ENCODE peak calls at places on chromosomes 6 and 20, in six cellular contexts. D, S, O, U, G and T are unnamed samples. For H3K4me1, the result is how much of the 10 kb centered on the place peaks cover.

GRCh38 chr20:20594171-20594530 is 118.3 kb downstream of the RALGAPA2 start:
- DNase-seq in G (no peak), O (no peak), S (no peak), D (peak), U (no peak), T (no peak)

GRCh38 chr6:10302566-10303235 is 112.2 kb downstream of the TFAP2A start:
- DNase-seq in D (no peak), U (no peak), S (no peak), O (no peak), G (no peak), T (no peak)

GRCh38 chr6:162055365-162055764 is 672.2 kb downstream of the PRKN start:
- DNase-seq in U (no peak), D (no peak), G (no peak), S (no peak), O (no peak), T (no peak)

GRCh38 chr6:130934848-130935585 is 107.8 kb downstream of the SMLR1 start:
- DNase-seq in G (no peak), D (peak), U (no peak), S (no peak), O (no peak), T (no peak)

GRCh38 chr20:364905-365794 is 15.4 kb upstream of the TRIB3 start:
- DNase-seq in G (no peak), O (no peak), D (peak), U (no peak), S (peak), T (no peak)

GRCh38 chr20:32168184-32168910 is 39.2 kb downstream of the PLAGL2 start:
- DNase-seq in G (no peak), U (peak), O (no peak), S (no peak), D (peak), T (no peak)

GRCh38 chr20:32563311-32564272 is 21.5 kb downstream of the NOL4L start:
- DNase-seq in G (no peak), O (no peak), U (no peak), D (no peak), S (no peak), T (no peak)

GRCh38 chr20:16528078-16528477 is 45.2 kb downstream of the KIF16B start:
- DNase-seq in S (no peak), U (no peak), O (peak), G (peak), D (peak), T (peak)

GRCh38 chr20:57440678-57441509 is 49.7 kb downstream of the RBM38 start:
- DNase-seq in U (peak), S (no peak), G (peak), O (peak), D (no peak), T (peak)

GRCh38 chr6:83875843-83876242 is 16.4 kb downstream of the CYB5R4 start:
- DNase-seq in U (no peak), G (no peak), S (no peak), O (no peak), D (no peak), T (no peak)

GRCh38 chr20:8951136-8951535 is 117.8 kb upstream of the PLCB4 start:
- DNase-seq in S (no peak), U (no peak), O (no peak), D (no peak), G (no peak), T (no peak)

GRCh38 chr6:49978332-49979226 is 9.2 kb upstream of the DEFB113 start:
- DNase-seq in S (no peak), G (no peak), U (no peak), D (no peak), O (no peak), T (no peak)

GRCh38 chr6:18609715-18610114 is 222.6 kb downstream of the RNF144B start:
- DNase-seq in D (no peak), O (no peak), G (no peak), U (no peak), S (no peak), T (no peak)

GRCh38 chr20:51680067-51680749 is 88.0 kb downstream of the ATP9A start:
- DNase-seq in U (no peak), S (no peak), G (no peak), O (no peak), D (no peak), T (no peak)

GRCh38 chr20:46396052-46396451 is 10.4 kb downstream of the ELMO2 start:
- DNase-seq in G (no peak), O (no peak), S (no peak), D (no peak), U (no peak), T (no peak)

GRCh38 chr20:24470782-24471582 is 1.6 kb downstream of the SYNDIG1 start:
- DNase-seq in U (peak), D (no peak), O (no peak), S (no peak), G (no peak), T (no peak)

GRCh38 chr6:3318226-3318625 is 59.5 kb downstream of the PSMG4 start:
- DNase-seq in D (no peak), S (no peak), U (peak), G (peak), O (no peak), T (no peak)

GRCh38 chr6:3376888-3377535 is 79.8 kb downstream of the SLC22A23 start:
- DNase-seq in G (no peak), D (peak), O (no peak), S (no peak), U (peak), T (no peak)

GRCh38 chr6:122012576-122012975 is 386.9 kb upstream of the HSF2 start:
- DNase-seq in G (no peak), O (no peak), U (no peak), S (no peak), D (no peak), T (no peak)

GRCh38 chr6:48141975-48142374 is 31.0 kb upstream of the PTCHD4 start:
- DNase-seq in S (no peak), D (no peak), O (no peak), G (no peak), U (no peak), T (no peak)

GRCh38 chr6:11212625-11213024 is 19.8 kb downstream of the NEDD9 start:
- DNase-seq in O (peak), G (no peak), S (no peak), D (no peak), U (peak), T (no peak)

GRCh38 chr6:113490356-113490755 is 366.8 kb upstream of the MARCKS start:
- DNase-seq in D (peak), U (no peak), G (no peak), O (no peak), S (no peak), T (peak)

GRCh38 chr6:130163261-130163660 is 59.5 kb downstream of the SAMD3 start:
- DNase-seq in U (no peak), O (no peak), S (no peak), D (no peak), G (no peak), T (no peak)

GRCh38 chr6:31209137-31209536 is 38.7 kb upstream of the POU5F1 start:
- DNase-seq in S (no peak), U (no peak), O (no peak), G (no peak), D (peak), T (no peak)

GRCh38 chr6:121451250-121451649 is 15.8 kb downstream of the GJA1 start:
- DNase-seq in U (no peak), G (no peak), S (no peak), D (no peak), O (no peak), T (no peak)

GRCh38 chr6:3138341-3138740 is 19.0 kb downstream of the TUBB2A start:
- DNase-seq in O (no peak), U (no peak), S (no peak), D (no peak), G (no peak), T (no peak)

GRCh38 chr6:39681566-39682250 is 43.5 kb downstream of the KIF6 start:
- DNase-seq in U (no peak), S (no peak), O (no peak), D (no peak), G (no peak), T (no peak)

GRCh38 chr6:149060985-149061760 is 256.3 kb upstream of the TAB2 start:
- DNase-seq in U (no peak), S (no peak), O (no peak), G (peak), D (peak), T (no peak)

GRCh38 chr20:54112221-54112884 is 42.0 kb upstream of the BCAS1 start:
- DNase-seq in O (peak), U (peak), G (no peak), D (no peak), S (no peak), T (peak)

GRCh38 chr6:17984822-17985660 is 2.4 kb downstream of the KIF13A start:
- DNase-seq in D (no peak), O (no peak), S (no peak), U (no peak), G (no peak), T (no peak)

GRCh38 chr20:16709017-16709416 is 20.8 kb upstream of the SNRPB2 start:
- DNase-seq in S (no peak), U (no peak), G (no peak), D (no peak), O (no peak), T (no peak)

GRCh38 chr6:7052441-7052936 is 55.3 kb upstream of the RREB1 start:
- DNase-seq in G (peak), O (no peak), S (no peak), D (no peak), U (peak), T (no peak)

GRCh38 chr20:3470208-3470626 is 601 bp upstream of the ATRN start:
- DNase-seq in U (peak), G (no peak), O (peak), D (no peak), S (no peak), T (no peak)

GRCh38 chr20:62499758-62500236 is 24.0 kb upstream of the GATA5 start:
- DNase-seq in G (no peak), O (no peak), D (no peak), S (no peak), U (no peak), T (no peak)

GRCh38 chr20:57807418-57808265 is 97.8 kb upstream of the PMEPA1 start:
- DNase-seq in U (no peak), G (no peak), D (no peak), O (no peak), S (no peak), T (no peak)

GRCh38 chr20:44706371-44707258 is 8.6 kb upstream of the CCN5 start:
- DNase-seq in O (peak), U (peak), D (no peak), G (no peak), S (no peak), T (no peak)
- TF ChIP-seq POLR2AphosphoS5 in O (peak), U (no peak), D (no peak), G (peak), S (no peak), T (peak)

GRCh38 chr6:25013249-25013648 is 77.5 kb upstream of the RIPOR2 start:
- DNase-seq in O (no peak), S (no peak), G (no peak), U (no peak), D (no peak), T (no peak)
- H3K4me1 ChIP-seq in O (under half), S (under half), G (under half), U (under half), D (under half), T (under half)

GRCh38 chr6:52937908-52938307 is 28.4 kb upstream of the GSTA3 start:
- DNase-seq in S (no peak), D (no peak), O (peak), G (no peak), U (no peak), T (no peak)

GRCh38 chr6:52946301-52946700 is 36.8 kb upstream of the GSTA3 start:
- DNase-seq in S (no peak), G (no peak), O (no peak), U (no peak), D (no peak), T (no peak)

DNA sequence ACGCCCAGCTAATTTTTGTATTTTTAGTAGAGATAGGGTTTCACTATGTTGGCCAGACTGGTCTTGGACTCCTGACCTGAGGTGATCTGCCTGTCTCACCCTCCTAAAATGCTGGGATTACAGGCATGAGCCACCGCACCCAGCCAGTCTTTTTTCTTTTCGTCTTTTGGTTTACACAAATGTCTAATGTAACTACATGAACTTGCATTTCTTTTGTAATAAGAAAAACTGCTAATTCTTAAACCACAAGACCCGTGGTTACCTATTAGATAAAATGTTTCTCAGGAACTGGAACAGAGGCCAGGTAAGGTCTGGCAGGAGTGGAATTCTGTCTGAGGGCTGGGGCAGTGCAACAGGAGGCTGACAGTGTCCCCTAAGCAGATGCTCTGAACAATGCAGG is 32.7 kb upstream of the GSTA3 start:
- DNase-seq in S (no peak), G (no peak), O (no peak), U (no peak), D (no peak), T (no peak)
- TF ChIP-seq POLR2A in S (no peak), G (no peak), O (no peak), U (no peak), D (no peak), T (no peak)

GRCh38 chr20:14826926-14827325 is 489.5 kb upstream of the FLRT3 start:
- DNase-seq in S (no peak), G (no peak), O (no peak), D (no peak), U (no peak), T (no peak)
- TF ChIP-seq POLR2AphosphoS5 in S (no peak), G (no peak), O (no peak), D (no peak), U (no peak), T (no peak)

GRCh38 chr6:42935322-42935721 is 6.0 kb downstream of the CNPY3 start:
- DNase-seq in U (no peak), O (no peak), D (no peak), S (peak), G (no peak), T (no peak)
- H3K4me1 ChIP-seq in U (under half), O (under half), D (half or more), S (under half), G (under half), T (under half)

GRCh38 chr6:93621400-93621799 is 202.0 kb upstream of the EPHA7 start:
- DNase-seq in S (no peak), U (no peak), O (no peak), D (no peak), G (no peak), T (no peak)
- TF ChIP-seq POLR2A in S (no peak), U (no peak), O (no peak), D (no peak), G (no peak), T (no peak)

DNA sequence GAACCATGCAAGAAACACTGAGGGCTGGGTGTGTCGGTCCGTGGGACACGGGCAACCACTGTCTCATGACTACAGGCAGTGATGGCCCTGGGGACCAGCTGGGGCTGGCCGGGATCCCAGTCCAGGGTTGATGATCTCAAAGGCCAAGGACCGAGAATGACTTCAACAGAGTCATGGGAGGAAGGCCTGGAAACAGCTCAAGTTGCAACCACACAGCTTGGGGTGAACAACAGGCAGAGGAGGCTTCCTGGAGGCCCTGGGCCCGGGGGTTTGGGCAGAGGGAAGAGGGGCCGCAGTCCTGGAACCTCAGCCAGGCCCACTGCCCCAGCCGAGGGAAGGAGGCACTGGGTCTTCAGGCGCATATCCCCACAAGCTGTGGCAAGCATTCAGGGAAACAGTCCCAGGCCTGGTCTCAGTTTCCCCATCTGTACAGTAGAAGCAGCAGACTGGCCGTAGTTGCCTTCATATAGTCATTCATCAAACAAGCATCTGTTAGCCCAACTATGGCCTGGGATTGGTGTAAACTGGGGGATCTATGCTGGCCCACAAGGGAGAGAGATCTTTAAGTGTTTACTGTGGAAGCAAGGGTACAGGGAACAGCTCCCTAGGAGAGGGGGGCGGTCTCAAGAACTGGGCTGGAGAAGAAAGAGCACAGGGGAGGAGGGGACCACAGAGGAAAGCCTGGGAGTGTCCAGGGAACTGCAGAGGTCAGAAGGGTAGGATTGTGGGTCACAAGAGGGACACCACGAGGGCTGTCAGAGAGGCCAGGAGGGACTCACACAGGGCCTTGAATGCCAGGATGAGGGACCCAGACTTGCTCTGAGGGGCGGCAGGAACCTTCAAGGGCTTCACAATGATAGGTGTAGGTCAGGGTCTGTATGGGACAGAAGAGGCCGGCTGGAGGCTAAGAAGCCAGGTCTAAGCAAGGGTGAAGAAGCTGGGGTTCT is 2.1 kb downstream of the MYL9 start:
- DNase-seq in D (no peak), S (no peak), G (no peak), U (peak), O (peak), T (no peak)
- TF ChIP-seq POLR2AphosphoS5 in D (no peak), S (no peak), G (peak), U (peak), O (peak), T (no peak)